ENCODE peak calls at places on chromosome 18, in nine cellular contexts. F is lower leg skin, Z is prostate gland, I is ovary, M is fibroblast of lung, G is endothelial cell of umbilical vein, S is IMR-90, W is thyroid gland, U is fibroblast of pulmonary artery. T is an unnamed sample.
A peak's percentile ranks its signal among the peaks of the same experiment; 100 is the strongest.

GRCh38 chr18:9971313-9971920 is 57.6 kb downstream of the VAPA start:
- DNase-seq in F (peak; percentile 93), U (peak; percentile 90), I (peak; percentile 69), G (peak; percentile 87), S (peak; percentile 81), W (peak; percentile 76), Z (peak; percentile 86), M (peak; percentile 58), T (peak; percentile 80)

GRCh38 chr18:3411854-3412268 is 38.1 kb upstream of the TGIF1 start:
- DNase-seq in W (peak; percentile 15), Z (no peak), G (peak; percentile 4), S (no peak), F (no peak), I (no peak), U (no peak), M (peak; percentile 4), T (no peak)

GRCh38 chr18:5415035-5415434 is 119.5 kb upstream of the ZBTB14 start:
- DNase-seq in Z (no peak), S (no peak), U (no peak), M (no peak), W (no peak), I (no peak), G (no peak), F (no peak), T (no peak)

GRCh38 chr18:49944681-49945080 is 131.3 kb upstream of the ACAA2 start:
- DNase-seq in W (peak; percentile 9), S (peak; percentile 7), M (peak; percentile 48), Z (no peak), I (no peak), U (peak; percentile 2), F (peak; percentile 80), G (no peak), T (peak; percentile 17)

GRCh38 chr18:74623047-74623816 is 25.6 kb downstream of the ZNF407 start:
- DNase-seq in M (no peak), F (no peak), U (peak; percentile 40), S (peak; percentile 24), I (no peak), Z (no peak), G (peak; percentile 21), W (no peak), T (peak; percentile 23)

GRCh38 chr18:55422456-55423185 is 165.4 kb downstream of the TCF4 start:
- DNase-seq in W (no peak), S (peak; percentile 53), G (peak; percentile 86), I (peak; percentile 52), U (peak; percentile 76), Z (no peak), F (no peak), M (peak; percentile 79), T (peak; percentile 61)

GRCh38 chr18:54926593-54927297 is 32.5 kb downstream of the CCDC68 start:
- DNase-seq in F (no peak), G (no peak), U (peak; percentile 69), Z (no peak), S (peak; percentile 57), M (peak; percentile 67), I (no peak), W (no peak), T (peak; percentile 35)

GRCh38 chr18:3323900-3324299 is 62.0 kb downstream of the MYL12B start:
- DNase-seq in U (peak; percentile 44), F (no peak), G (peak; percentile 36), Z (no peak), S (no peak), W (no peak), M (peak; percentile 62), I (no peak), T (peak; percentile 51)

GRCh38 chr18:3966985-3967856 is 487.9 kb downstream of the DLGAP1 start:
- DNase-seq in G (no peak), I (no peak), F (no peak), S (peak; percentile 40), W (no peak), U (peak; percentile 39), Z (no peak), M (peak; percentile 79), T (peak; percentile 22)

GRCh38 chr18:53937037-53937436 is 287.4 kb downstream of the MBD2 start:
- DNase-seq in U (no peak), Z (no peak), W (no peak), S (no peak), F (no peak), I (no peak), G (no peak), M (no peak), T (no peak)

GRCh38 chr18:8901019-8901418 is 195.7 kb downstream of the MTCL1 start:
- DNase-seq in Z (no peak), U (no peak), G (no peak), W (no peak), S (no peak), I (no peak), M (no peak), F (no peak), T (no peak)

GRCh38 chr18:8828300-8828699 is 122.9 kb downstream of the MTCL1 start:
- DNase-seq in F (no peak), Z (no peak), U (no peak), W (no peak), G (no peak), S (no peak), I (no peak), M (no peak), T (no peak)

GRCh38 chr18:36849288-36850011 is 20.5 kb downstream of the KIAA1328 start:
- DNase-seq in M (peak; percentile 84), U (peak; percentile 64), F (no peak), S (peak; percentile 75), W (no peak), I (no peak), G (no peak), Z (no peak), T (peak; percentile 39)

GRCh38 chr18:7415081-7415894 is 151.8 kb upstream of the PTPRM start:
- DNase-seq in M (no peak), Z (no peak), W (peak; percentile 10), G (peak; percentile 13), S (no peak), I (no peak), F (no peak), U (peak; percentile 22), T (peak; percentile 20)

GRCh38 chr18:11035814-11036213 is 113.6 kb downstream of the PIEZO2 start:
- DNase-seq in W (peak; percentile 30), F (no peak), G (no peak), I (no peak), S (no peak), U (no peak), M (no peak), Z (no peak), T (no peak)

GRCh38 chr18:45102863-45103262 is 422.2 kb downstream of the SETBP1 start:
- DNase-seq in G (no peak), U (no peak), Z (no peak), M (no peak), I (no peak), W (no peak), S (no peak), F (no peak), T (no peak)

GRCh38 chr18:66958309-66958708 is 354.4 kb upstream of the CDH19 start:
- DNase-seq in I (no peak), G (no peak), W (no peak), U (no peak), S (no peak), M (no peak), F (no peak), Z (no peak), T (no peak)

GRCh38 chr18:21134895-21135294 is 23.3 kb upstream of the ROCK1 start:
- DNase-seq in M (peak; percentile 4), I (no peak), Z (no peak), W (no peak), S (peak; percentile 7), G (peak; percentile 50), U (peak; percentile 56), F (no peak), T (peak; percentile 49)

GRCh38 chr18:50819027-50819726 is 639 bp downstream of the MRO start:
- DNase-seq in I (peak; percentile 30), S (no peak), M (peak; percentile 39), W (peak; percentile 89), Z (peak; percentile 23), G (peak; percentile 4), F (no peak), U (peak; percentile 47), T (peak; percentile 11)

GRCh38 chr18:80246656-80247402 is 485 bp downstream of the PARD6G start:
- DNase-seq in G (peak; percentile 16), Z (peak; percentile 46), M (peak; percentile 26), S (no peak), W (peak; percentile 50), I (peak; percentile 37), U (no peak), F (peak; percentile 89), T (no peak)

DNA sequence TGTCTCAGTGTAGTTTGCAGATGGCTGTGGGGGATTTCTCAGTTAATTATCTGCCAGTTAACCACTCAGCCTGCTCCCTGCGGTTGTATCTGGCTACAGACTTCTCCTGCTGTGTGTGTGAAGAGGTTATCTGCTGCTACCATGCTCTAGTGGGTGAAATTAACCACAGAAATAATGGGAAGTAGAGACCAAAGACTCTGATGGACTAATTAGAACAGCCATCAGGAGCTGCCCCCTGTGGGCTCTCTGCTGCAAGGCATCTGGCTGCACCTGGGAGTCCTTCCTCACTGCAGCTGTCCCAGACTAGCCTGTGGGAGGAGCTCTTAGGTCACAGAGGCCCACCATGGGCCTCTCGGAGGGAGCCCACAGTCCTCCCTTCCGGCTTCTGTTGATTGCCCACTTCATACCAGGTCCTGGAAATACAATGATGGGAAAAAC is 66.6 kb downstream of the CTIF start:
- DNase-seq in W (no peak), S (peak; percentile 43), F (no peak), M (peak; percentile 43), Z (no peak), U (peak; percentile 38), G (peak; percentile 48), I (no peak), T (peak; percentile 21)
- TF ChIP-seq CTCF in W (no peak), S (peak; percentile 49), F (no peak), M (no peak), Z (no peak), U (peak; percentile 34), G (peak; percentile 45), I (no peak), T (peak; percentile 18)

GRCh38 chr18:61889541-61889940 is 3.3 kb downstream of the RNF152 start:
- DNase-seq in I (no peak), F (no peak), Z (no peak), W (no peak), U (no peak), M (no peak), G (no peak), S (no peak), T (no peak)
- H3K4me3 ChIP-seq in I (no peak overlapping the region), F (no peak overlapping the region), Z (no peak overlapping the region), W (no peak overlapping the region), U (no peak overlapping the region), M (no peak overlapping the region), G (no peak overlapping the region), S (no peak overlapping the region), T (no peak overlapping the region)

GRCh38 chr18:46917108-46917807 is at the start of the genes KATNAL2 and PIAS2:
- DNase-seq in U (peak; percentile 69), F (peak; percentile 95), W (peak; percentile 82), G (peak; percentile 85), Z (peak; percentile 86), S (peak; percentile 58), M (peak; percentile 64), I (peak; percentile 74), T (peak; percentile 55)
- TF ChIP-seq CTCF in U (no peak), F (no peak), W (no peak), G (no peak), Z (peak; percentile 16), S (no peak), M (no peak), I (peak; percentile 15), T (no peak)

DNA sequence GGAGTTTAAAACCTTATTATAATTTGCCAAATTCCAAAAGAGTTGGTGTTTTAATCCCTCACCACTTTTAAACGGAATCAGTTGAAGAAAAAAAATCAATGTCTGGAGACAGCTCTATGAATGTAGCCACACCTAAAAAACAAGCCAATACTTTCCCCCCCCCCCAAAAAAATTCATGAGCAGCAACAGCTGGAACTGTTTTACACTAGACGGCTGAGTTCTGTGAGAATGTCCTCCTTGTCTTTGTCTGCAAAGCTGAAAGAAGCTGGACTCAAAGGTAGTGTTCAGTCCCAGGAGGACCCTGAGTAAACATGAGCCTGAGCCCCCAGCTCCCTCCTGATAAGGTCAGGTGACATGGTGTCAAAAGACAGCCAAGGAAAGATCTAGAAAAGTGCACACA is 68.2 kb downstream of the ZNF521 start:
- DNase-seq in F (no peak), Z (no peak), W (no peak), U (no peak), I (no peak), M (no peak), G (no peak), S (no peak), T (no peak)
- H3K4me3 ChIP-seq in F (no peak overlapping the region), Z (no peak overlapping the region), W (no peak overlapping the region), U (no peak overlapping the region), I (no peak overlapping the region), M (no peak overlapping the region), G (no peak overlapping the region), S (no peak overlapping the region), T (no peak overlapping the region)